ENCODE peak calls at places on chromosomes 1 and 21, in nine cellular contexts. Y is tibial artery; L is C1 segment of cervical spinal cord; V is AG09319; D is left kidney; M is ecto neural progenitor cell; S is activated CD8-positive, alpha-beta memory T cell treated with anti-CD3 and anti-CD28 coated beads, Interleukin-2, amount 50 U/mL, for 4 hours; G is ureter; E is amniotic epithelial cell. N is an unnamed sample.

GRCh38 chr1:230708631-230709580 is 5.0 kb downstream of the AGT start:
- DNase-seq in Y (no peak), L (peak; percentile 18), V (no peak), D (no peak), M (no peak), S (no peak), G (no peak), E (peak; percentile 57), N (no peak)

GRCh38 chr1:213087911-213088310 is 36.9 kb downstream of the RPS6KC1 start:
- DNase-seq in Y (no peak), L (no peak), V (no peak), D (no peak), M (no peak), S (no peak), G (no peak), E (no peak), N (no peak)

GRCh38 chr1:201171063-201172036 is 17.1 kb upstream of the TMEM9 start:
- DNase-seq in Y (no peak), L (peak; percentile 66), V (no peak), D (peak; percentile 87), M (no peak), S (peak; percentile 43), G (no peak), E (peak; percentile 53), N (no peak)

GRCh38 chr1:245837741-245838140 is 669.3 kb downstream of the SMYD3 start:
- DNase-seq in Y (no peak), L (no peak), V (no peak), D (peak; percentile 31), M (peak; percentile 29), S (no peak), G (no peak), E (peak; percentile 38), N (no peak)

GRCh38 chr1:161495490-161495889 is 9.8 kb upstream of the FCGR2A start:
- DNase-seq in Y (no peak), L (no peak), V (no peak), D (no peak), M (no peak), S (no peak), G (no peak), E (no peak), N (no peak)

GRCh38 chr21:44348861-44349260 is 4.6 kb upstream of the TRPM2 start:
- DNase-seq in Y (no peak), L (no peak), V (no peak), D (no peak), M (no peak), S (no peak), G (no peak), E (no peak), N (no peak)

GRCh38 chr1:81978945-81979344 is 178.2 kb downstream of the ADGRL2 start:
- DNase-seq in Y (no peak), L (no peak), V (no peak), D (no peak), M (no peak), S (no peak), G (no peak), E (no peak), N (no peak)

GRCh38 chr1:230863449-230863848 is 4.9 kb downstream of the C1orf198 start:
- DNase-seq in Y (peak; percentile 74), L (no peak), V (no peak), D (peak; percentile 63), M (no peak), S (no peak), G (peak; percentile 73), E (no peak), N (no peak)

GRCh38 chr1:20380175-20380574 is 89.5 kb downstream of the VWA5B1 start:
- DNase-seq in Y (no peak), L (no peak), V (no peak), D (no peak), M (no peak), S (no peak), G (no peak), E (no peak), N (no peak)

GRCh38 chr1:228174482-228175315 is 9.1 kb downstream of the IBA57 start:
- DNase-seq in Y (peak; percentile 66), L (no peak), V (no peak), D (peak; percentile 32), M (peak; percentile 71), S (no peak), G (no peak), E (peak; percentile 14), N (no peak)

GRCh38 chr1:85464497-85465098 is 361 bp downstream of the DDAH1 start:
- DNase-seq in Y (peak; percentile 82), L (peak; percentile 83), V (peak; percentile 54), D (peak; percentile 88), M (peak; percentile 82), S (no peak), G (peak; percentile 60), E (peak; percentile 40), N (no peak)

GRCh38 chr1:202343652-202344349 is 2.1 kb upstream of the UBE2T start:
- DNase-seq in Y (no peak), L (peak; percentile 3), V (no peak), D (peak; percentile 73), M (no peak), S (no peak), G (no peak), E (peak; percentile 40), N (no peak)

GRCh38 chr1:7299329-7299799 is 471.7 kb upstream of the VAMP3 start:
- DNase-seq in Y (peak; percentile 81), L (peak; percentile 40), V (peak; percentile 88), D (peak; percentile 57), M (peak; percentile 47), S (no peak), G (peak; percentile 49), E (peak; percentile 99), N (peak; percentile 90)

GRCh38 chr1:182877331-182877730 is 38.2 kb downstream of the DHX9 start:
- DNase-seq in Y (no peak), L (no peak), V (no peak), D (no peak), M (no peak), S (no peak), G (no peak), E (no peak), N (no peak)

GRCh38 chr1:13813398-13814012 is 113.5 kb downstream of the PRDM2 start:
- DNase-seq in Y (no peak), L (no peak), V (no peak), D (peak; percentile 64), M (peak; percentile 81), S (peak; percentile 53), G (no peak), E (peak; percentile 29), N (no peak)

GRCh38 chr1:176601358-176601757 is 138.4 kb downstream of the PAPPA2 start:
- DNase-seq in Y (no peak), L (no peak), V (no peak), D (no peak), M (no peak), S (no peak), G (no peak), E (no peak), N (peak; percentile 10)

GRCh38 chr1:15412843-15413242 is 3.2 kb downstream of the EFHD2 start:
- DNase-seq in Y (no peak), L (peak; percentile 31), V (no peak), D (no peak), M (no peak), S (no peak), G (no peak), E (no peak), N (no peak)

GRCh38 chr21:39952265-39952664 is 85.0 kb downstream of the PCP4 start:
- DNase-seq in Y (no peak), L (no peak), V (no peak), D (no peak), M (no peak), S (no peak), G (no peak), E (no peak), N (no peak)

GRCh38 chr1:193558491-193559028 is 372.1 kb upstream of the B3GALT2 start:
- DNase-seq in Y (no peak), L (no peak), V (no peak), D (no peak), M (no peak), S (no peak), G (no peak), E (peak; percentile 89), N (peak; percentile 33)

GRCh38 chr1:231357831-231358354 is 19.8 kb downstream of the SPRTN start:
- DNase-seq in Y (no peak), L (peak; percentile 21), V (peak; percentile 39), D (peak; percentile 77), M (no peak), S (no peak), G (peak; percentile 61), E (peak; percentile 78), N (peak; percentile 18)